ENCODE peak calls at places on chromosome 1, in four cellular contexts. One of them, this sample, is unnamed.

GRCh38 chr1:14668448-14669029 is 70.1 kb downstream of the KAZN start:
- DNase-seq in SK-N-SH: no peak
- DNase-seq in GM12878: no peak
- DNase-seq in A549: no peak
- DNase-seq in this sample: no peak

GRCh38 chr1:234698624-234699023 is 88.6 kb upstream of the IRF2BP2 start:
- DNase-seq in SK-N-SH: no peak
- DNase-seq in GM12878: no peak
- DNase-seq in A549: no peak
- DNase-seq in this sample: no peak

GRCh38 chr1:235831148-235831547 is 35.6 kb downstream of the LYST start:
- DNase-seq in SK-N-SH: no peak
- DNase-seq in GM12878: peak
- DNase-seq in A549: no peak
- DNase-seq in this sample: no peak

GRCh38 chr1:26889580-26890466 is at the start of gene GPN2:
- DNase-seq in SK-N-SH: peak
- DNase-seq in GM12878: peak
- DNase-seq in A549: peak
- DNase-seq in this sample: peak

GRCh38 chr1:78254517-78254916 is 208.8 kb downstream of the GIPC2 start:
- DNase-seq in SK-N-SH: no peak
- DNase-seq in GM12878: no peak
- DNase-seq in A549: no peak
- DNase-seq in this sample: no peak

GRCh38 chr1:239858058-239858457 is 233.6 kb upstream of the FMN2 start:
- DNase-seq in SK-N-SH: no peak
- DNase-seq in GM12878: no peak
- DNase-seq in A549: peak
- DNase-seq in this sample: no peak

GRCh38 chr1:184685116-184685515 is 69.5 kb downstream of the EDEM3 start:
- DNase-seq in SK-N-SH: no peak
- DNase-seq in GM12878: peak
- DNase-seq in A549: no peak
- DNase-seq in this sample: no peak

GRCh38 chr1:36829951-36830350 is 204.4 kb downstream of the GRIK3 start:
- DNase-seq in SK-N-SH: no peak
- DNase-seq in GM12878: no peak
- DNase-seq in A549: no peak
- DNase-seq in this sample: no peak

GRCh38 chr1:111161843-111162242 is 21.8 kb downstream of the CEPT1 start:
- DNase-seq in SK-N-SH: peak
- DNase-seq in GM12878: no peak
- DNase-seq in A549: no peak
- DNase-seq in this sample: no peak

GRCh38 chr1:42922687-42923366 is 35.8 kb downstream of the SLC2A1 start:
- DNase-seq in SK-N-SH: peak
- DNase-seq in GM12878: peak
- DNase-seq in A549: peak
- DNase-seq in this sample: peak

GRCh38 chr1:11028018-11028417 is 15.6 kb downstream of the TARDBP start:
- DNase-seq in SK-N-SH: no peak
- DNase-seq in GM12878: no peak
- DNase-seq in A549: no peak
- DNase-seq in this sample: no peak

GRCh38 chr1:216721878-216722277 is 1.4 kb downstream of the ESRRG start:
- DNase-seq in SK-N-SH: no peak
- DNase-seq in GM12878: no peak
- DNase-seq in A549: no peak
- DNase-seq in this sample: no peak

GRCh38 chr1:216726435-216726834 is 3.2 kb upstream of the ESRRG start:
- DNase-seq in SK-N-SH: no peak
- DNase-seq in GM12878: no peak
- DNase-seq in A549: no peak
- DNase-seq in this sample: no peak

GRCh38 chr1:216723274-216723780 is at the start of gene ESRRG:
- DNase-seq in SK-N-SH: peak
- DNase-seq in GM12878: no peak
- DNase-seq in A549: no peak
- DNase-seq in this sample: no peak

DNA sequence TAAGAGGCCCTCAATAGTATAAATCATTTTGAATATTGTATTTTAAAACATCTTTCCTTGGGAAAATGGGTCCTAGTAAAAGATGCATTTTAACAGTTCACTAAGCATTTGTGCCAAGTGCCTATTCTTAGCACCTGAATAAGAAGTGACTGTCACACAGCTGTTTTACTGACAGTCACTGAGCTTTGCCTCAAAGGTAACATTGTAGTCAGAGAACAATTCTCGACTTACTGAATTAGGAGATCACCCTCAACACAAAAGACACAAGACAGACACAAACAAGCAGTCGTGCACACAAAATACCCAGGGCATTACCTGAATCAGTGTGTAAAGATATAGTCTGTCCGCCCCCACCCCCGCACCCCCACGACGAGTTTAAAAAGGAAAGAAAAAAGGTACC is 388 bp downstream of the ESRRG start:
- DNase-seq in SK-N-SH: no peak
- DNase-seq in GM12878: no peak
- DNase-seq in A549: no peak
- DNase-seq in this sample: no peak
- H3K27ac ChIP-seq in SK-N-SH: no peak
- H3K27ac ChIP-seq in GM12878: no peak
- H3K27ac ChIP-seq in A549: no peak
- H3K27ac ChIP-seq in this sample: no peak

GRCh38 chr1:91549041-91549735 is 48.5 kb downstream of the CDC7 start:
- DNase-seq in SK-N-SH: no peak
- DNase-seq in GM12878: no peak
- DNase-seq in A549: no peak
- DNase-seq in this sample: no peak
- TF ChIP-seq MAX in SK-N-SH: no peak
- TF ChIP-seq MAX in GM12878: no peak
- TF ChIP-seq MAX in A549: no peak
- TF ChIP-seq MAX in this sample: no peak

GRCh38 chr1:177257596-177257995 is 86.8 kb downstream of the BRINP2 start:
- DNase-seq in SK-N-SH: no peak
- DNase-seq in GM12878: no peak
- DNase-seq in A549: no peak
- DNase-seq in this sample: no peak

GRCh38 chr1:177256153-177256814 is 85.5 kb downstream of the BRINP2 start:
- DNase-seq in SK-N-SH: no peak
- DNase-seq in GM12878: no peak
- DNase-seq in A549: peak
- DNase-seq in this sample: peak

GRCh38 chr1:177257128-177257527 is 86.4 kb downstream of the BRINP2 start:
- DNase-seq in SK-N-SH: no peak
- DNase-seq in GM12878: no peak
- DNase-seq in A549: no peak
- DNase-seq in this sample: no peak

GRCh38 chr1:177252877-177253276 is 82.1 kb downstream of the BRINP2 start:
- DNase-seq in SK-N-SH: no peak
- DNase-seq in GM12878: no peak
- DNase-seq in A549: no peak
- DNase-seq in this sample: no peak

DNA sequence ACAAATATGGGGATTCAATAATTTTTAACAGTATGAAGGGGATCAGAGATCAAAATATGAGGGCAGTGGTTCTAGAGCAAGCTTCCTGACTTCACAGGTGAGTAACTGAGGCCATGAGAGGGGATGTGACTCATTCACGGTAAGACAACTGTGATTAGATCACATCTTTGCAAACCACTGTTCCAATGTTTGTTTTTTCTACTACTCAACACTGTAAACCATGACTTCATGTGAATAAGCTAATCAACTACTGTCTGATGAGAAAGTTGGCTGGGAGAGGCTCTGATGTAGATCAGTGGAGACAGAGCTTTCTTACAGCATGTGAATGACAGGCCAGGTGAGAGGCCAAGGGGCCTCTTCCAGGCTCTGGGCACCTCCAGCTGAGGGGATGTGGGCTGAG is 84.7 kb downstream of the BRINP2 start:
- DNase-seq in SK-N-SH: no peak
- DNase-seq in GM12878: no peak
- DNase-seq in A549: no peak
- DNase-seq in this sample: peak
- H3K27ac ChIP-seq in SK-N-SH: no peak
- H3K27ac ChIP-seq in GM12878: no peak
- H3K27ac ChIP-seq in A549: peak
- H3K27ac ChIP-seq in this sample: no peak

GRCh38 chr1:40831001-40831732 is 31.0 kb downstream of the CITED4 start:
- DNase-seq in SK-N-SH: no peak
- DNase-seq in GM12878: no peak
- DNase-seq in A549: no peak
- DNase-seq in this sample: no peak
- TF ChIP-seq MAX in SK-N-SH: no peak
- TF ChIP-seq MAX in GM12878: no peak
- TF ChIP-seq MAX in A549: no peak
- TF ChIP-seq MAX in this sample: no peak